ENCODE peak calls at places on chromosomes 3 and 15, in seven cellular contexts. One of them, this sample, is unnamed.

GRCh38 chr15:74616020-74616939 is 644 bp downstream of the CLK3 start:
- DNase-seq in brain microvascular endothelial cell: peak; percentile 42
- DNase-seq in thoracic aorta: peak; percentile 60
- DNase-seq in psoas muscle: peak; percentile 87
- DNase-seq in heart left ventricle: peak; percentile 85
- DNase-seq in OCI-LY7: peak; percentile 56
- DNase-seq in cardiac muscle cell: peak; percentile 73
- DNase-seq in this sample: peak; percentile 76

GRCh38 chr15:74265046-74265639 is 29.0 kb downstream of the CCDC33 start:
- DNase-seq in brain microvascular endothelial cell: no peak
- DNase-seq in thoracic aorta: no peak
- DNase-seq in psoas muscle: peak; percentile 53
- DNase-seq in heart left ventricle: no peak
- DNase-seq in OCI-LY7: peak; percentile 21
- DNase-seq in cardiac muscle cell: peak; percentile 53
- DNase-seq in this sample: peak; percentile 46

GRCh38 chr3:128317698-128318231 is 148.9 kb downstream of the DNAJB8 start:
- DNase-seq in brain microvascular endothelial cell: no peak
- DNase-seq in thoracic aorta: no peak
- DNase-seq in psoas muscle: no peak
- DNase-seq in heart left ventricle: no peak
- DNase-seq in OCI-LY7: no peak
- DNase-seq in cardiac muscle cell: peak; percentile 11
- DNase-seq in this sample: no peak

GRCh38 chr3:55668359-55668758 is 181.3 kb upstream of the WNT5A start:
- DNase-seq in brain microvascular endothelial cell: peak; percentile 47
- DNase-seq in thoracic aorta: no peak
- DNase-seq in psoas muscle: no peak
- DNase-seq in heart left ventricle: no peak
- DNase-seq in OCI-LY7: no peak
- DNase-seq in cardiac muscle cell: no peak
- DNase-seq in this sample: no peak

GRCh38 chr3:94098487-94098886 is 35.6 kb downstream of the NSUN3 start:
- DNase-seq in brain microvascular endothelial cell: no peak
- DNase-seq in thoracic aorta: no peak
- DNase-seq in psoas muscle: no peak
- DNase-seq in heart left ventricle: no peak
- DNase-seq in OCI-LY7: no peak
- DNase-seq in cardiac muscle cell: peak; percentile 84
- DNase-seq in this sample: peak; percentile 72

GRCh38 chr3:121870710-121871109 is 23.5 kb upstream of the SLC15A2 start:
- DNase-seq in brain microvascular endothelial cell: no peak
- DNase-seq in thoracic aorta: no peak
- DNase-seq in psoas muscle: no peak
- DNase-seq in heart left ventricle: no peak
- DNase-seq in OCI-LY7: no peak
- DNase-seq in cardiac muscle cell: no peak
- DNase-seq in this sample: peak; percentile 9

GRCh38 chr3:160757624-160758106 is 1.6 kb downstream of the PPM1L start:
- DNase-seq in brain microvascular endothelial cell: no peak
- DNase-seq in thoracic aorta: no peak
- DNase-seq in psoas muscle: no peak
- DNase-seq in heart left ventricle: no peak
- DNase-seq in OCI-LY7: peak; percentile 51
- DNase-seq in cardiac muscle cell: no peak
- DNase-seq in this sample: no peak

GRCh38 chr3:144522461-144522860 is 550.8 kb downstream of the DIPK2A start:
- DNase-seq in brain microvascular endothelial cell: no peak
- DNase-seq in thoracic aorta: no peak
- DNase-seq in psoas muscle: no peak
- DNase-seq in heart left ventricle: no peak
- DNase-seq in OCI-LY7: no peak
- DNase-seq in cardiac muscle cell: no peak
- DNase-seq in this sample: no peak

GRCh38 chr3:55191911-55192787 is 264.3 kb upstream of the LRTM1 start:
- DNase-seq in brain microvascular endothelial cell: peak; percentile 95
- DNase-seq in thoracic aorta: no peak
- DNase-seq in psoas muscle: no peak
- DNase-seq in heart left ventricle: no peak
- DNase-seq in OCI-LY7: no peak
- DNase-seq in cardiac muscle cell: peak; percentile 68
- DNase-seq in this sample: peak; percentile 95

GRCh38 chr3:169664034-169664820 is 715 bp upstream of the MECOM start:
- DNase-seq in brain microvascular endothelial cell: no peak
- DNase-seq in thoracic aorta: no peak
- DNase-seq in psoas muscle: no peak
- DNase-seq in heart left ventricle: no peak
- DNase-seq in OCI-LY7: no peak
- DNase-seq in cardiac muscle cell: peak; percentile 33
- DNase-seq in this sample: no peak

GRCh38 chr3:10353661-10354372 is 32.9 kb upstream of the SEC13 start:
- DNase-seq in brain microvascular endothelial cell: no peak
- DNase-seq in thoracic aorta: no peak
- DNase-seq in psoas muscle: peak; percentile 3
- DNase-seq in heart left ventricle: no peak
- DNase-seq in OCI-LY7: no peak
- DNase-seq in cardiac muscle cell: no peak
- DNase-seq in this sample: peak; percentile 30

GRCh38 chr3:15205934-15206661 is at the start of gene CAPN7:
- DNase-seq in brain microvascular endothelial cell: peak; percentile 88
- DNase-seq in thoracic aorta: peak; percentile 74
- DNase-seq in psoas muscle: peak; percentile 98
- DNase-seq in heart left ventricle: peak; percentile 97
- DNase-seq in OCI-LY7: peak; percentile 95
- DNase-seq in cardiac muscle cell: peak; percentile 96
- DNase-seq in this sample: peak; percentile 95

GRCh38 chr3:162601101-162601670 is 1104.6 kb downstream of the OTOL1 start:
- DNase-seq in brain microvascular endothelial cell: no peak
- DNase-seq in thoracic aorta: no peak
- DNase-seq in psoas muscle: no peak
- DNase-seq in heart left ventricle: no peak
- DNase-seq in OCI-LY7: no peak
- DNase-seq in cardiac muscle cell: no peak
- DNase-seq in this sample: no peak

GRCh38 chr3:118151164-118151563 is 883.5 kb downstream of the IGSF11 start:
- DNase-seq in brain microvascular endothelial cell: no peak
- DNase-seq in thoracic aorta: no peak
- DNase-seq in psoas muscle: no peak
- DNase-seq in heart left ventricle: no peak
- DNase-seq in OCI-LY7: no peak
- DNase-seq in cardiac muscle cell: no peak
- DNase-seq in this sample: no peak

GRCh38 chr15:67096536-67097294 is 31.3 kb downstream of the SMAD3 start:
- DNase-seq in brain microvascular endothelial cell: no peak
- DNase-seq in thoracic aorta: no peak
- DNase-seq in psoas muscle: no peak
- DNase-seq in heart left ventricle: no peak
- DNase-seq in OCI-LY7: peak; percentile 61
- DNase-seq in cardiac muscle cell: no peak
- DNase-seq in this sample: no peak

GRCh38 chr3:9214599-9214998 is 34.8 kb downstream of the SRGAP3 start:
- DNase-seq in brain microvascular endothelial cell: peak; percentile 21
- DNase-seq in thoracic aorta: no peak
- DNase-seq in psoas muscle: no peak
- DNase-seq in heart left ventricle: no peak
- DNase-seq in OCI-LY7: no peak
- DNase-seq in cardiac muscle cell: peak; percentile 72
- DNase-seq in this sample: peak; percentile 41

GRCh38 chr15:47744973-47745372 is 27.7 kb downstream of the SEMA6D start:
- DNase-seq in brain microvascular endothelial cell: no peak
- DNase-seq in thoracic aorta: no peak
- DNase-seq in psoas muscle: no peak
- DNase-seq in heart left ventricle: no peak
- DNase-seq in OCI-LY7: no peak
- DNase-seq in cardiac muscle cell: no peak
- DNase-seq in this sample: no peak

GRCh38 chr3:11390411-11391171 is 118.4 kb downstream of the ATG7 start:
- DNase-seq in brain microvascular endothelial cell: no peak
- DNase-seq in thoracic aorta: no peak
- DNase-seq in psoas muscle: no peak
- DNase-seq in heart left ventricle: no peak
- DNase-seq in OCI-LY7: no peak
- DNase-seq in cardiac muscle cell: peak; percentile 26
- DNase-seq in this sample: no peak

GRCh38 chr3:132543016-132543739 is 53.9 kb upstream of the ACKR4 start:
- DNase-seq in brain microvascular endothelial cell: peak; percentile 68
- DNase-seq in thoracic aorta: no peak
- DNase-seq in psoas muscle: no peak
- DNase-seq in heart left ventricle: no peak
- DNase-seq in OCI-LY7: no peak
- DNase-seq in cardiac muscle cell: peak; percentile 78
- DNase-seq in this sample: peak; percentile 88

GRCh38 chr15:90300541-90300940 is 35.1 kb downstream of the NGRN start:
- DNase-seq in brain microvascular endothelial cell: no peak
- DNase-seq in thoracic aorta: no peak
- DNase-seq in psoas muscle: no peak
- DNase-seq in heart left ventricle: no peak
- DNase-seq in OCI-LY7: no peak
- DNase-seq in cardiac muscle cell: no peak
- DNase-seq in this sample: no peak

GRCh38 chr15:31255732-31256384 is 70.8 kb upstream of the KLF13 start:
- DNase-seq in brain microvascular endothelial cell: no peak
- DNase-seq in thoracic aorta: no peak
- DNase-seq in psoas muscle: no peak
- DNase-seq in heart left ventricle: no peak
- DNase-seq in OCI-LY7: peak; percentile 61
- DNase-seq in cardiac muscle cell: no peak
- DNase-seq in this sample: no peak

GRCh38 chr15:66369773-66370651 is 13.5 kb upstream of the TIPIN start:
- DNase-seq in brain microvascular endothelial cell: no peak
- DNase-seq in thoracic aorta: no peak
- DNase-seq in psoas muscle: no peak
- DNase-seq in heart left ventricle: no peak
- DNase-seq in OCI-LY7: peak; percentile 82
- DNase-seq in cardiac muscle cell: peak; percentile 49
- DNase-seq in this sample: peak; percentile 41

GRCh38 chr15:34987982-34988873 is at the start of gene ZNF770:
- DNase-seq in brain microvascular endothelial cell: peak; percentile 70
- DNase-seq in thoracic aorta: no peak
- DNase-seq in psoas muscle: peak; percentile 90
- DNase-seq in heart left ventricle: peak; percentile 79
- DNase-seq in OCI-LY7: peak; percentile 86
- DNase-seq in cardiac muscle cell: peak; percentile 84
- DNase-seq in this sample: peak; percentile 79
- TF ChIP-seq CTCF in brain microvascular endothelial cell: no peak
- TF ChIP-seq CTCF in thoracic aorta: no peak
- TF ChIP-seq CTCF in psoas muscle: no peak
- TF ChIP-seq CTCF in heart left ventricle: no peak
- TF ChIP-seq CTCF in OCI-LY7: no peak
- TF ChIP-seq CTCF in cardiac muscle cell: no peak
- TF ChIP-seq CTCF in this sample: no peak

GRCh38 chr3:184471439-184471838 is 90.1 kb upstream of the EPHB3 start:
- DNase-seq in brain microvascular endothelial cell: no peak
- DNase-seq in thoracic aorta: no peak
- DNase-seq in psoas muscle: no peak
- DNase-seq in heart left ventricle: no peak
- DNase-seq in OCI-LY7: no peak
- DNase-seq in cardiac muscle cell: no peak
- DNase-seq in this sample: no peak

GRCh38 chr3:184465883-184466412 is 86.1 kb downstream of the CHRD start:
- DNase-seq in brain microvascular endothelial cell: no peak
- DNase-seq in thoracic aorta: no peak
- DNase-seq in psoas muscle: no peak
- DNase-seq in heart left ventricle: no peak
- DNase-seq in OCI-LY7: no peak
- DNase-seq in cardiac muscle cell: no peak
- DNase-seq in this sample: no peak

GRCh38 chr3:184461219-184461618 is 81.4 kb downstream of the CHRD start:
- DNase-seq in brain microvascular endothelial cell: no peak
- DNase-seq in thoracic aorta: no peak
- DNase-seq in psoas muscle: no peak
- DNase-seq in heart left ventricle: no peak
- DNase-seq in OCI-LY7: no peak
- DNase-seq in cardiac muscle cell: no peak
- DNase-seq in this sample: no peak

GRCh38 chr3:184467171-184467570 is 87.3 kb downstream of the CHRD start:
- DNase-seq in brain microvascular endothelial cell: no peak
- DNase-seq in thoracic aorta: no peak
- DNase-seq in psoas muscle: no peak
- DNase-seq in heart left ventricle: no peak
- DNase-seq in OCI-LY7: no peak
- DNase-seq in cardiac muscle cell: no peak
- DNase-seq in this sample: no peak

GRCh38 chr3:184466413-184466960 is 86.6 kb downstream of the CHRD start:
- DNase-seq in brain microvascular endothelial cell: peak; percentile 48
- DNase-seq in thoracic aorta: no peak
- DNase-seq in psoas muscle: peak; percentile 63
- DNase-seq in heart left ventricle: peak; percentile 80
- DNase-seq in OCI-LY7: no peak
- DNase-seq in cardiac muscle cell: peak; percentile 50
- DNase-seq in this sample: peak; percentile 44
- H3K4me3 ChIP-seq in brain microvascular endothelial cell: no peak overlapping the region
- H3K4me3 ChIP-seq in thoracic aorta: no peak overlapping the region
- H3K4me3 ChIP-seq in psoas muscle: no peak overlapping the region
- H3K4me3 ChIP-seq in heart left ventricle: no peak overlapping the region
- H3K4me3 ChIP-seq in OCI-LY7: no peak overlapping the region
- H3K4me3 ChIP-seq in cardiac muscle cell: no peak overlapping the region
- H3K4me3 ChIP-seq in this sample: no peak overlapping the region

GRCh38 chr3:168653255-168653654 is 557.5 kb upstream of the GOLIM4 start:
- DNase-seq in brain microvascular endothelial cell: no peak
- DNase-seq in thoracic aorta: no peak
- DNase-seq in psoas muscle: no peak
- DNase-seq in heart left ventricle: no peak
- DNase-seq in OCI-LY7: no peak
- DNase-seq in cardiac muscle cell: no peak
- DNase-seq in this sample: no peak
- TF ChIP-seq CTCF in brain microvascular endothelial cell: no peak
- TF ChIP-seq CTCF in thoracic aorta: no peak
- TF ChIP-seq CTCF in psoas muscle: no peak
- TF ChIP-seq CTCF in heart left ventricle: no peak
- TF ChIP-seq CTCF in OCI-LY7: no peak
- TF ChIP-seq CTCF in cardiac muscle cell: no peak
- TF ChIP-seq CTCF in this sample: no peak

GRCh38 chr3:79040701-79041100 is 727.1 kb downstream of the ROBO1 start:
- DNase-seq in brain microvascular endothelial cell: peak; percentile 93
- DNase-seq in thoracic aorta: no peak
- DNase-seq in psoas muscle: no peak
- DNase-seq in heart left ventricle: no peak
- DNase-seq in OCI-LY7: no peak
- DNase-seq in cardiac muscle cell: peak; percentile 78
- DNase-seq in this sample: peak; percentile 97

GRCh38 chr3:79038636-79039035 is 729.2 kb downstream of the ROBO1 start:
- DNase-seq in brain microvascular endothelial cell: no peak
- DNase-seq in thoracic aorta: no peak
- DNase-seq in psoas muscle: no peak
- DNase-seq in heart left ventricle: no peak
- DNase-seq in OCI-LY7: no peak
- DNase-seq in cardiac muscle cell: no peak
- DNase-seq in this sample: no peak

GRCh38 chr3:79040091-79040490 is 727.7 kb downstream of the ROBO1 start:
- DNase-seq in brain microvascular endothelial cell: no peak
- DNase-seq in thoracic aorta: no peak
- DNase-seq in psoas muscle: no peak
- DNase-seq in heart left ventricle: no peak
- DNase-seq in OCI-LY7: no peak
- DNase-seq in cardiac muscle cell: no peak
- DNase-seq in this sample: no peak

GRCh38 chr3:79039192-79039591 is 728.6 kb downstream of the ROBO1 start:
- DNase-seq in brain microvascular endothelial cell: no peak
- DNase-seq in thoracic aorta: no peak
- DNase-seq in psoas muscle: no peak
- DNase-seq in heart left ventricle: no peak
- DNase-seq in OCI-LY7: no peak
- DNase-seq in cardiac muscle cell: peak; percentile 60
- DNase-seq in this sample: peak; percentile 26

GRCh38 chr3:79041621-79042020 is 726.2 kb downstream of the ROBO1 start:
- DNase-seq in brain microvascular endothelial cell: no peak
- DNase-seq in thoracic aorta: no peak
- DNase-seq in psoas muscle: no peak
- DNase-seq in heart left ventricle: no peak
- DNase-seq in OCI-LY7: no peak
- DNase-seq in cardiac muscle cell: no peak
- DNase-seq in this sample: no peak
- H3K4me3 ChIP-seq in brain microvascular endothelial cell: no peak overlapping the region
- H3K4me3 ChIP-seq in thoracic aorta: no peak overlapping the region
- H3K4me3 ChIP-seq in psoas muscle: no peak overlapping the region
- H3K4me3 ChIP-seq in heart left ventricle: no peak overlapping the region
- H3K4me3 ChIP-seq in OCI-LY7: no peak overlapping the region
- H3K4me3 ChIP-seq in cardiac muscle cell: no peak overlapping the region
- H3K4me3 ChIP-seq in this sample: no peak overlapping the region